ENCODE peak calls at places on chromosomes 5 and 9, in four cellular contexts. Q is endothelial cell of umbilical vein, R is HepG2, B is A549. D is an unnamed sample.
A peak's percentile ranks its signal among the peaks of the same experiment; 100 is the strongest.

GRCh38 chr5:148932355-148932935 is 106.0 kb downstream of the ADRB2 start:
- DNase-seq in Q (no peak), R (no peak), B (no peak), D (no peak)

GRCh38 chr5:130295235-130295634 is 391.0 kb downstream of the CHSY3 start:
- DNase-seq in Q (no peak), R (no peak), B (no peak), D (no peak)

GRCh38 chr9:131727184-131727785 is 12.6 kb downstream of the RAPGEF1 start:
- DNase-seq in Q (peak; percentile 70), R (no peak), B (no peak), D (peak; percentile 61)

GRCh38 chr5:40165789-40166728 is 513.7 kb upstream of the PTGER4 start:
- DNase-seq in Q (peak; percentile 44), R (no peak), B (peak; percentile 15), D (peak; percentile 31)

GRCh38 chr5:150492621-150493020 is 15.3 kb upstream of the NDST1 start:
- DNase-seq in Q (no peak), R (no peak), B (peak; percentile 69), D (no peak)

GRCh38 chr9:105864248-105864898 is 170.0 kb downstream of the TMEM38B start:
- DNase-seq in Q (no peak), R (no peak), B (no peak), D (no peak)

GRCh38 chr9:69667306-69667705 is 4.9 kb downstream of the APBA1 start:
- DNase-seq in Q (no peak), R (no peak), B (no peak), D (no peak)

GRCh38 chr9:2655411-2655901 is 33.9 kb downstream of the VLDLR start:
- DNase-seq in Q (peak; percentile 77), R (no peak), B (peak; percentile 33), D (peak; percentile 91)

GRCh38 chr9:98806394-98807069 is 938 bp upstream of the GALNT12 start:
- DNase-seq in Q (no peak), R (no peak), B (no peak), D (no peak)

GRCh38 chr5:39219433-39219832 is at the start of gene FYB1:
- DNase-seq in Q (no peak), R (no peak), B (no peak), D (peak; percentile 95)

GRCh38 chr9:116468369-116468768 is 218.7 kb upstream of the TRIM32 start:
- DNase-seq in Q (no peak), R (no peak), B (no peak), D (no peak)

GRCh38 chr9:80605129-80605528 is 1033.4 kb downstream of the TLE4 start:
- DNase-seq in Q (peak; percentile 2), R (peak; percentile 16), B (peak; percentile 35), D (peak; percentile 11)

GRCh38 chr9:132939169-132939568 is 5.2 kb downstream of the TSC1 start:
- DNase-seq in Q (no peak), R (no peak), B (no peak), D (no peak)

GRCh38 chr9:133813749-133814585 is 75.8 kb upstream of the SARDH start:
- DNase-seq in Q (no peak), R (no peak), B (no peak), D (no peak)

GRCh38 chr5:68356216-68356615 is 140.7 kb downstream of the PIK3R1 start:
- DNase-seq in Q (no peak), R (no peak), B (no peak), D (no peak)

GRCh38 chr9:8366161-8366926 is 566.8 kb upstream of the DMAC1 start:
- DNase-seq in Q (peak; percentile 88), R (no peak), B (peak; percentile 10), D (peak; percentile 36)

GRCh38 chr9:127589955-127590370 is 22.1 kb upstream of the STXBP1 start:
- DNase-seq in Q (peak; percentile 71), R (peak; percentile 70), B (peak; percentile 81), D (peak; percentile 65)

GRCh38 chr5:138054863-138055558 is 22.1 kb upstream of the FAM13B start:
- DNase-seq in Q (no peak), R (peak; percentile 22), B (no peak), D (no peak)

GRCh38 chr9:97811534-97812246 is 41.3 kb upstream of the FOXE1 start:
- DNase-seq in Q (peak; percentile 10), R (no peak), B (no peak), D (peak; percentile 15)

GRCh38 chr9:5815421-5815820 is 17.5 kb downstream of the ERMP1 start:
- DNase-seq in Q (no peak), R (no peak), B (no peak), D (no peak)

GRCh38 chr5:1886634-1887399 is 4.1 kb upstream of the IRX4 start:
- DNase-seq in Q (no peak), R (no peak), B (no peak), D (no peak)

GRCh38 chr9:111798786-111799185 is 4.0 kb upstream of the SHOC1 start:
- DNase-seq in Q (no peak), R (no peak), B (peak; percentile 48), D (no peak)

GRCh38 chr5:150079655-150080461 is 6.5 kb downstream of the CSF1R start:
- DNase-seq in Q (no peak), R (no peak), B (no peak), D (no peak)

GRCh38 chr9:136996361-136997281 is at the start of gene CLIC3:
- DNase-seq in Q (no peak), R (peak; percentile 46), B (peak; percentile 51), D (peak; percentile 54)

GRCh38 chr9:92607773-92608172 is 62.2 kb downstream of the IPPK start:
- DNase-seq in Q (peak; percentile 62), R (no peak), B (no peak), D (no peak)

GRCh38 chr9:91100878-91101450 is 260.8 kb downstream of the AUH start:
- DNase-seq in Q (no peak), R (peak; percentile 65), B (no peak), D (peak; percentile 8)

GRCh38 chr9:69961834-69962233 is 81.8 kb upstream of the MAMDC2 start:
- DNase-seq in Q (no peak), R (no peak), B (no peak), D (no peak)

GRCh38 chr9:113650207-113651131 is 186.9 kb downstream of the RGS3 start:
- DNase-seq in Q (peak; percentile 86), R (peak; percentile 94), B (peak; percentile 78), D (no peak)

GRCh38 chr5:72063219-72063819 is 44.0 kb upstream of the MAP1B start:
- DNase-seq in Q (peak; percentile 36), R (peak; percentile 14), B (peak; percentile 23), D (peak; percentile 33)
- TF ChIP-seq MYC in Q (no peak), R (no peak), B (no peak), D (no peak)

DNA sequence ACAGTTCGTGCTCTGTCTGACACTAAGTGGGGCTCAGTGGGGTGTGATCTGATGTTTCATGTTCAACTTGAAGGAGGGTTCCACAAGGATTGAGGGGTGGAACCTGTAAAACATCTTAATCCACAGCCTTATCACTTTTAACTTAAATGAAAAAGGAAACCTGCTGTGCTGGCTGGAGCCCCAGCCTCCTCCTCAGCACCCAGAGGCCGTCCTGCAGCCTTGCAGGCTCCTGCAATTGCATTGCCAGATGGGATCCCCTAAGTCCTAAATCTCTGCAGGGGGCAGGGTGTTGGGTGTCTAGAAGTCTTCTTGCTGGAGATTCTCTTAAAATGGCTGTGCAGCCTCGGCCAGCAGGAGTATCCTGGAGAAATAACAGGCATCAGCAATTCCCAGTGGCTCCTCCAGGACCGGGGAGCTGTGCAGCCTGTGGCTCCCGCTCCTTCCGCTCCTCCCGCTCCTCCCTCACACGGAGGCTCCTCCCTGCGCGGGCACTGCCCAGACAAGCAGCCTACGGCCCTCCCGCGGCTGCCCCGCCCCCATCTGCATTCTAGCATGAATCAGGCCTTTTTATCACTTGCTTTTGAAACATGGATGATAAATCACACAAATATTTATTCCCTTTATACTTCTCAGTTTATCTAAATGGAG is 131.0 kb downstream of the ADAMTS16 start:
- DNase-seq in Q (peak; percentile 6), R (peak; percentile 6), B (peak; percentile 88), D (no peak)
- H3K4me3 ChIP-seq in Q (no peak overlapping the region), R (no peak overlapping the region), B (peak overlapping the region; percentile 14), D (no peak overlapping the region)

GRCh38 chr9:122370303-122370702 is 521 bp upstream of the PTGS1 start:
- DNase-seq in Q (no peak), R (no peak), B (no peak), D (peak; percentile 71)

GRCh38 chr9:122367065-122367464 is 3.8 kb upstream of the PTGS1 start:
- DNase-seq in Q (no peak), R (no peak), B (no peak), D (no peak)

GRCh38 chr9:122367779-122368460 is 2.9 kb upstream of the PTGS1 start:
- DNase-seq in Q (no peak), R (no peak), B (no peak), D (no peak)

GRCh38 chr9:122370869-122371467 is at the start of gene PTGS1:
- DNase-seq in Q (peak; percentile 43), R (no peak), B (no peak), D (peak; percentile 81)

DNA sequence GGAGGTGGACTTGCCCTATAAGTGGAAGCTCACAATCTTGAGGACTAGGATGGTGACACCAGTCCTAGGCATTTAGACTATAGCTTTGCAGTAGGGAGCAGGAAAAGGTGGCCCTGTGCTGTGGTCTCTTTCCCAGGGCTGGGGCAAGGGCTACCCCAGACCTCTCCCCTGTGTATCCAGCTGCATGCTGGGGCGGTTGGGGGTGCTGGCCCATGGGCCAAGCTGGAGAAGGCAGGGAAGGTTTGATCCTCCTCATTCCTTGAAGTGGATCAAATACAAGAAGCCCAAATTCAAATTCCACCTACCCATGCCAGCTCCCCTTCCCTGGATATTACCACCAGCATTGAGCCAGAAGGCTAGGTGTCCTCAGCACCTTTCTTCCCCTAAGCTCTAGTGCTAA is 2.2 kb upstream of the PTGS1 start:
- DNase-seq in Q (no peak), R (no peak), B (no peak), D (no peak)
- TF ChIP-seq MYC in Q (no peak), R (no peak), B (no peak), D (no peak)

DNA sequence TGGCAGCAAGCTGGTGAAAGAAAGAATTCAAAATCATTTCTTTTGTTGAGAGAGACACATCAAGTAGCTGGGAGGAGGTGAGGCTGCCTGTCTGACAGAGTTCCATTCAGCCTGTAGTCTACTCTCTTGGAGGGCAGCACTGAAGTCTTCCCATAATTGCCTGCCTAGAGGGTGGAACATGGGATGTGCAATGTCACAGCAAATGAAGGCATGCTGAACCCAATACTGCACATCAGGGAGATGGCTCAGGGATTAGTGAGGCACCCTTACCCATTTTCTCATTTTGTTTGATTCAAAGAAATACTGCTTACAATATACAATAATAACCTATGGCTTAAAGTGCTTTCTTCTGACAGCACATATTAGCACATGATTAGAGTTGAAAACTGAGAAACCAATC is 475.7 kb downstream of the TMEM232 start:
- DNase-seq in Q (no peak), R (no peak), B (no peak), D (no peak)
- H3K4me3 ChIP-seq in Q (no peak overlapping the region), R (no peak overlapping the region), B (no peak overlapping the region), D (no peak overlapping the region)

GRCh38 chr5:168390491-168390890 is 95.8 kb upstream of the RARS1 start:
- DNase-seq in Q (no peak), R (no peak), B (peak; percentile 18), D (no peak)
- TF ChIP-seq MYC in Q (no peak), R (no peak), B (no peak), D (no peak)

GRCh38 chr5:176849611-176850227 is 39.4 kb downstream of the UNC5A start:
- DNase-seq in Q (no peak), R (no peak), B (no peak), D (no peak)

GRCh38 chr5:176848651-176849050 is 38.3 kb downstream of the UNC5A start:
- DNase-seq in Q (no peak), R (no peak), B (no peak), D (no peak)

GRCh38 chr5:176847155-176847554 is 36.8 kb downstream of the UNC5A start:
- DNase-seq in Q (no peak), R (no peak), B (no peak), D (no peak)

GRCh38 chr5:176846335-176847140 is 36.2 kb downstream of the UNC5A start:
- DNase-seq in Q (no peak), R (peak; percentile 45), B (no peak), D (no peak)

GRCh38 chr5:176847726-176848290 is 37.4 kb downstream of the UNC5A start:
- DNase-seq in Q (no peak), R (no peak), B (no peak), D (no peak)
- H3K4me3 ChIP-seq in Q (no peak overlapping the region), R (no peak overlapping the region), B (no peak overlapping the region), D (no peak overlapping the region)

D was measured in NB4.